ENCODE peak calls at places on chromosomes 11 and 22, in six cellular contexts. V is substantia nigra; N is memory B cell; X is transverse colon; E is stimulated activated CD4-positive, alpha-beta T cell treated with anti-CD3 and anti-CD28 coated beads, Interleukin-1b, Interleukin-23, amount 100 ng/mL, for 48 hours; F is ELR. W is an unnamed sample.

GRCh38 chr11:11028017-11028692 is 170.3 kb upstream of the ZBED5 start:
- DNase-seq in X (peak), F (peak), N (peak), V (peak), E (peak), W (peak)

GRCh38 chr11:70128435-70128906 is 50.4 kb downstream of the ANO1 start:
- DNase-seq in E (no peak), V (no peak), X (no peak), N (no peak), F (no peak), W (no peak)

GRCh38 chr11:75656044-75656726 is 12.7 kb downstream of the MAP6 start:
- DNase-seq in X (no peak), V (no peak), F (no peak), N (no peak), E (no peak), W (no peak)

GRCh38 chr11:120612363-120613263 is 101.1 kb downstream of the GRIK4 start:
- DNase-seq in V (no peak), N (no peak), E (no peak), F (peak), X (peak), W (no peak)

GRCh38 chr11:232783-233565 is 3.2 kb downstream of the SIRT3 start:
- DNase-seq in X (no peak), E (no peak), N (no peak), F (no peak), V (no peak), W (no peak)

GRCh38 chr22:46072030-46072881 is 78.1 kb upstream of the PPARA start:
- DNase-seq in F (peak), X (peak), E (peak), N (peak), V (no peak), W (no peak)

GRCh38 chr22:35301370-35301874 is 1.7 kb downstream of the TOM1 start:
- DNase-seq in E (no peak), F (peak), V (no peak), X (peak), N (no peak), W (no peak)

GRCh38 chr22:19568337-19569311 is 44.4 kb upstream of the CLDN5 start:
- DNase-seq in V (no peak), F (peak), N (no peak), X (no peak), E (no peak), W (no peak)

GRCh38 chr11:73980001-73980960 is 2.4 kb downstream of the UCP2 start:
- DNase-seq in N (peak), F (no peak), V (no peak), X (peak), E (peak), W (peak)

GRCh38 chr11:69540118-69541000 is 58.9 kb downstream of the LINC01488 start:
- DNase-seq in F (no peak), E (no peak), V (peak), N (no peak), X (no peak), W (no peak)

GRCh38 chr22:42841444-42841843 is 15.6 kb downstream of the ARFGAP3 start:
- DNase-seq in V (no peak), E (no peak), N (no peak), X (no peak), F (peak), W (no peak)

GRCh38 chr11:10320164-10320563 is 15.3 kb downstream of the ADM start:
- DNase-seq in F (no peak), V (no peak), X (no peak), E (no peak), N (no peak), W (no peak)

GRCh38 chr22:35477911-35478582 is 62.6 kb upstream of the RASD2 start:
- DNase-seq in V (no peak), F (peak), E (no peak), X (peak), N (no peak), W (no peak)

W was measured in NAMALWA.